ENCODE peak calls at places on chromosome 1, in eight cellular contexts. One of them, this sample, is unnamed.

GRCh38 chr1:16724718-16725438 is 15.4 kb upstream of the RNU1-4 start:
- DNase-seq in NCI-H1105: no peak
- DNase-seq in lower lobe of right lung: no peak
- DNase-seq in fibroblast of pulmonary artery: no peak
- DNase-seq in NCI-H187: no peak
- DNase-seq in T1000: no peak
- DNase-seq in GM12891: no peak
- DNase-seq in germinal center: peak
- DNase-seq in this sample: no peak

GRCh38 chr1:212450331-212450881 is 17.7 kb downstream of the NENF start:
- DNase-seq in fibroblast of pulmonary artery: no peak
- DNase-seq in germinal center: no peak
- DNase-seq in lower lobe of right lung: no peak
- DNase-seq in T1000: no peak
- DNase-seq in GM12891: no peak
- DNase-seq in NCI-H187: peak
- DNase-seq in NCI-H1105: no peak
- DNase-seq in this sample: peak

GRCh38 chr1:248821641-248822040 is 4.1 kb downstream of the SH3BP5L start:
- DNase-seq in fibroblast of pulmonary artery: no peak
- DNase-seq in germinal center: no peak
- DNase-seq in GM12891: no peak
- DNase-seq in lower lobe of right lung: no peak
- DNase-seq in NCI-H1105: no peak
- DNase-seq in NCI-H187: no peak
- DNase-seq in T1000: no peak
- DNase-seq in this sample: no peak

GRCh38 chr1:27133158-27133557 is 21.8 kb downstream of the SLC9A1 start:
- DNase-seq in germinal center: no peak
- DNase-seq in fibroblast of pulmonary artery: no peak
- DNase-seq in T1000: no peak
- DNase-seq in NCI-H187: no peak
- DNase-seq in NCI-H1105: no peak
- DNase-seq in lower lobe of right lung: no peak
- DNase-seq in GM12891: no peak
- DNase-seq in this sample: peak

GRCh38 chr1:151002611-151003010 is 4.1 kb downstream of the MINDY1 start:
- DNase-seq in fibroblast of pulmonary artery: no peak
- DNase-seq in NCI-H1105: no peak
- DNase-seq in lower lobe of right lung: no peak
- DNase-seq in GM12891: no peak
- DNase-seq in NCI-H187: no peak
- DNase-seq in T1000: no peak
- DNase-seq in germinal center: no peak
- DNase-seq in this sample: no peak

GRCh38 chr1:200971955-200972711 is 51.4 kb downstream of the KIF21B start:
- DNase-seq in NCI-H1105: peak
- DNase-seq in lower lobe of right lung: peak
- DNase-seq in T1000: no peak
- DNase-seq in germinal center: peak
- DNase-seq in GM12891: peak
- DNase-seq in fibroblast of pulmonary artery: peak
- DNase-seq in NCI-H187: no peak
- DNase-seq in this sample: peak

GRCh38 chr1:226677121-226678020 is 61.7 kb downstream of the ITPKB start:
- DNase-seq in germinal center: peak
- DNase-seq in fibroblast of pulmonary artery: peak
- DNase-seq in GM12891: no peak
- DNase-seq in NCI-H1105: no peak
- DNase-seq in T1000: no peak
- DNase-seq in lower lobe of right lung: no peak
- DNase-seq in NCI-H187: no peak
- DNase-seq in this sample: peak

GRCh38 chr1:147808025-147808424 is 47.6 kb upstream of the GJA5 start:
- DNase-seq in fibroblast of pulmonary artery: peak
- DNase-seq in NCI-H187: no peak
- DNase-seq in T1000: no peak
- DNase-seq in NCI-H1105: no peak
- DNase-seq in germinal center: no peak
- DNase-seq in GM12891: no peak
- DNase-seq in lower lobe of right lung: no peak
- DNase-seq in this sample: no peak

GRCh38 chr1:32394890-32395415 is 712 bp upstream of the BSDC1 start:
- DNase-seq in T1000: no peak
- DNase-seq in fibroblast of pulmonary artery: peak
- DNase-seq in lower lobe of right lung: no peak
- DNase-seq in GM12891: no peak
- DNase-seq in NCI-H187: no peak
- DNase-seq in NCI-H1105: peak
- DNase-seq in germinal center: no peak
- DNase-seq in this sample: no peak

GRCh38 chr1:101745549-101745948 is 251.2 kb downstream of the OLFM3 start:
- DNase-seq in T1000: no peak
- DNase-seq in lower lobe of right lung: no peak
- DNase-seq in NCI-H187: no peak
- DNase-seq in fibroblast of pulmonary artery: no peak
- DNase-seq in GM12891: no peak
- DNase-seq in NCI-H1105: no peak
- DNase-seq in germinal center: no peak
- DNase-seq in this sample: no peak

GRCh38 chr1:41361495-41362356 is 492 bp downstream of the FOXO6 start:
- DNase-seq in lower lobe of right lung: no peak
- DNase-seq in fibroblast of pulmonary artery: peak
- DNase-seq in NCI-H1105: peak
- DNase-seq in germinal center: no peak
- DNase-seq in T1000: no peak
- DNase-seq in NCI-H187: no peak
- DNase-seq in GM12891: no peak
- DNase-seq in this sample: peak

GRCh38 chr1:29806646-29807319 is 570.5 kb downstream of the PTPRU start:
- DNase-seq in GM12891: no peak
- DNase-seq in NCI-H1105: no peak
- DNase-seq in fibroblast of pulmonary artery: no peak
- DNase-seq in T1000: no peak
- DNase-seq in NCI-H187: no peak
- DNase-seq in lower lobe of right lung: no peak
- DNase-seq in germinal center: no peak
- DNase-seq in this sample: no peak

GRCh38 chr1:196777603-196778002 is 3.0 kb downstream of the CFHR3 start:
- DNase-seq in NCI-H1105: no peak
- DNase-seq in lower lobe of right lung: no peak
- DNase-seq in T1000: no peak
- DNase-seq in germinal center: no peak
- DNase-seq in fibroblast of pulmonary artery: no peak
- DNase-seq in GM12891: no peak
- DNase-seq in NCI-H187: no peak
- DNase-seq in this sample: no peak

GRCh38 chr1:179087665-179088064 is 5.8 kb downstream of the TOR3A start:
- DNase-seq in lower lobe of right lung: no peak
- DNase-seq in germinal center: peak
- DNase-seq in T1000: no peak
- DNase-seq in GM12891: no peak
- DNase-seq in fibroblast of pulmonary artery: peak
- DNase-seq in NCI-H1105: no peak
- DNase-seq in NCI-H187: no peak
- DNase-seq in this sample: peak

GRCh38 chr1:116972676-116973035 is 28.9 kb upstream of the CD101 start:
- DNase-seq in GM12891: no peak
- DNase-seq in fibroblast of pulmonary artery: no peak
- DNase-seq in T1000: no peak
- DNase-seq in NCI-H1105: no peak
- DNase-seq in lower lobe of right lung: no peak
- DNase-seq in NCI-H187: no peak
- DNase-seq in germinal center: no peak
- DNase-seq in this sample: no peak

GRCh38 chr1:203839081-203839480 is 22.3 kb upstream of the SNRPE start:
- DNase-seq in fibroblast of pulmonary artery: peak
- DNase-seq in GM12891: no peak
- DNase-seq in NCI-H1105: no peak
- DNase-seq in lower lobe of right lung: no peak
- DNase-seq in NCI-H187: no peak
- DNase-seq in germinal center: no peak
- DNase-seq in T1000: peak
- DNase-seq in this sample: no peak

GRCh38 chr1:180169641-180170155 is 15.0 kb downstream of the QSOX1 start:
- DNase-seq in T1000: no peak
- DNase-seq in NCI-H187: no peak
- DNase-seq in lower lobe of right lung: no peak
- DNase-seq in GM12891: no peak
- DNase-seq in NCI-H1105: no peak
- DNase-seq in fibroblast of pulmonary artery: no peak
- DNase-seq in germinal center: no peak
- DNase-seq in this sample: no peak

GRCh38 chr1:246165826-246166709 is 341.0 kb downstream of the SMYD3 start:
- DNase-seq in NCI-H187: no peak
- DNase-seq in NCI-H1105: peak
- DNase-seq in germinal center: no peak
- DNase-seq in lower lobe of right lung: no peak
- DNase-seq in T1000: no peak
- DNase-seq in GM12891: no peak
- DNase-seq in fibroblast of pulmonary artery: no peak
- DNase-seq in this sample: no peak

GRCh38 chr1:32892368-32893197 is 6.3 kb downstream of the HPCA start:
- DNase-seq in NCI-H187: no peak
- DNase-seq in fibroblast of pulmonary artery: peak
- DNase-seq in GM12891: peak
- DNase-seq in lower lobe of right lung: no peak
- DNase-seq in germinal center: peak
- DNase-seq in T1000: no peak
- DNase-seq in NCI-H1105: peak
- DNase-seq in this sample: peak

GRCh38 chr1:63032171-63032570 is 248.2 kb downstream of the ATG4C start:
- DNase-seq in lower lobe of right lung: no peak
- DNase-seq in NCI-H187: no peak
- DNase-seq in germinal center: no peak
- DNase-seq in T1000: no peak
- DNase-seq in fibroblast of pulmonary artery: no peak
- DNase-seq in NCI-H1105: no peak
- DNase-seq in GM12891: no peak
- DNase-seq in this sample: no peak

GRCh38 chr1:168092151-168092550 is 44.6 kb downstream of the GPR161 start:
- DNase-seq in lower lobe of right lung: no peak
- DNase-seq in fibroblast of pulmonary artery: no peak
- DNase-seq in T1000: no peak
- DNase-seq in GM12891: no peak
- DNase-seq in NCI-H1105: no peak
- DNase-seq in germinal center: no peak
- DNase-seq in NCI-H187: no peak
- DNase-seq in this sample: no peak

GRCh38 chr1:66788231-66788939 is 12.7 kb downstream of the INSL5 start:
- DNase-seq in NCI-H1105: no peak
- DNase-seq in GM12891: no peak
- DNase-seq in T1000: no peak
- DNase-seq in fibroblast of pulmonary artery: no peak
- DNase-seq in NCI-H187: no peak
- DNase-seq in lower lobe of right lung: no peak
- DNase-seq in germinal center: peak
- DNase-seq in this sample: peak

GRCh38 chr1:243620096-243620495 is 229.9 kb downstream of the AKT3 start:
- DNase-seq in GM12891: no peak
- DNase-seq in T1000: no peak
- DNase-seq in NCI-H187: no peak
- DNase-seq in NCI-H1105: no peak
- DNase-seq in germinal center: no peak
- DNase-seq in lower lobe of right lung: no peak
- DNase-seq in fibroblast of pulmonary artery: no peak
- DNase-seq in this sample: no peak

This sample was measured in OCI-LY7.